ENCODE peak calls at places on chromosomes 5 and 9, in five cellular contexts. One of them, this sample, is unnamed.
A peak's percentile ranks its signal among the peaks of the same experiment; 100 is the strongest.

GRCh38 chr5:1374680-1375055 is 29.8 kb upstream of the CLPTM1L start:
- DNase-seq in NCI-H1105: no peak
- DNase-seq in iPS-NIHi11: no peak
- DNase-seq in fibroblast of the conjunctiva: no peak
- DNase-seq in cardiac muscle cell: no peak
- DNase-seq in this sample: no peak

GRCh38 chr5:33928283-33928682 is 7.9 kb upstream of the RXFP3 start:
- DNase-seq in fibroblast of the conjunctiva: no peak
- DNase-seq in NCI-H1105: no peak
- DNase-seq in cardiac muscle cell: no peak
- DNase-seq in iPS-NIHi11: no peak
- DNase-seq in this sample: no peak

GRCh38 chr9:108478431-108478837 is 377.4 kb downstream of the ACTL7B start:
- DNase-seq in iPS-NIHi11: no peak
- DNase-seq in NCI-H1105: no peak
- DNase-seq in cardiac muscle cell: no peak
- DNase-seq in fibroblast of the conjunctiva: peak; percentile 60
- DNase-seq in this sample: peak; percentile 34

GRCh38 chr9:78574354-78575036 is 277.6 kb downstream of the PSAT1 start:
- DNase-seq in iPS-NIHi11: no peak
- DNase-seq in NCI-H1105: no peak
- DNase-seq in fibroblast of the conjunctiva: no peak
- DNase-seq in cardiac muscle cell: no peak
- DNase-seq in this sample: no peak

GRCh38 chr9:76887951-76888350 is 18.0 kb downstream of the PRUNE2 start:
- DNase-seq in fibroblast of the conjunctiva: no peak
- DNase-seq in iPS-NIHi11: peak; percentile 35
- DNase-seq in cardiac muscle cell: no peak
- DNase-seq in NCI-H1105: no peak
- DNase-seq in this sample: no peak

GRCh38 chr9:94922098-94922607 is 195.7 kb downstream of the AOPEP start:
- DNase-seq in NCI-H1105: peak; percentile 30
- DNase-seq in cardiac muscle cell: no peak
- DNase-seq in fibroblast of the conjunctiva: peak; percentile 86
- DNase-seq in iPS-NIHi11: no peak
- DNase-seq in this sample: no peak

GRCh38 chr9:131439224-131439623 is 45.3 kb downstream of the PRRC2B start:
- DNase-seq in iPS-NIHi11: no peak
- DNase-seq in NCI-H1105: no peak
- DNase-seq in cardiac muscle cell: no peak
- DNase-seq in fibroblast of the conjunctiva: no peak
- DNase-seq in this sample: no peak

GRCh38 chr5:17713301-17713700 is 79.0 kb downstream of the TAF11L14 start:
- DNase-seq in cardiac muscle cell: no peak
- DNase-seq in NCI-H1105: no peak
- DNase-seq in iPS-NIHi11: no peak
- DNase-seq in fibroblast of the conjunctiva: no peak
- DNase-seq in this sample: no peak

GRCh38 chr5:1103093-1103492 is 8.8 kb downstream of the SLC12A7 start:
- DNase-seq in iPS-NIHi11: no peak
- DNase-seq in fibroblast of the conjunctiva: no peak
- DNase-seq in NCI-H1105: no peak
- DNase-seq in cardiac muscle cell: no peak
- DNase-seq in this sample: peak; percentile 54

GRCh38 chr5:132839426-132840301 is 9.2 kb upstream of the SHROOM1 start:
- DNase-seq in NCI-H1105: no peak
- DNase-seq in cardiac muscle cell: no peak
- DNase-seq in fibroblast of the conjunctiva: no peak
- DNase-seq in iPS-NIHi11: no peak
- DNase-seq in this sample: no peak

GRCh38 chr5:150516011-150516410 is 8.1 kb downstream of the NDST1 start:
- DNase-seq in fibroblast of the conjunctiva: no peak
- DNase-seq in NCI-H1105: no peak
- DNase-seq in cardiac muscle cell: peak; percentile 94
- DNase-seq in iPS-NIHi11: no peak
- DNase-seq in this sample: peak; percentile 90

GRCh38 chr5:16626696-16627264 is 10.0 kb upstream of the RETREG1 start:
- DNase-seq in fibroblast of the conjunctiva: no peak
- DNase-seq in NCI-H1105: no peak
- DNase-seq in cardiac muscle cell: no peak
- DNase-seq in iPS-NIHi11: no peak
- DNase-seq in this sample: no peak

GRCh38 chr5:111337688-111338087 is 113.5 kb downstream of the CAMK4 start:
- DNase-seq in fibroblast of the conjunctiva: no peak
- DNase-seq in iPS-NIHi11: no peak
- DNase-seq in NCI-H1105: no peak
- DNase-seq in cardiac muscle cell: no peak
- DNase-seq in this sample: no peak

GRCh38 chr9:12916037-12916436 is 141.2 kb downstream of the LURAP1L start:
- DNase-seq in cardiac muscle cell: peak; percentile 66
- DNase-seq in NCI-H1105: no peak
- DNase-seq in iPS-NIHi11: peak; percentile 24
- DNase-seq in fibroblast of the conjunctiva: no peak
- DNase-seq in this sample: no peak

GRCh38 chr9:34884732-34885131 is 73.4 kb upstream of the PHF24 start:
- DNase-seq in NCI-H1105: no peak
- DNase-seq in iPS-NIHi11: no peak
- DNase-seq in cardiac muscle cell: no peak
- DNase-seq in fibroblast of the conjunctiva: no peak
- DNase-seq in this sample: no peak

GRCh38 chr5:126987271-126987899 is 43.0 kb downstream of the MARCHF3 start:
- DNase-seq in iPS-NIHi11: no peak
- DNase-seq in cardiac muscle cell: no peak
- DNase-seq in fibroblast of the conjunctiva: no peak
- DNase-seq in NCI-H1105: no peak
- DNase-seq in this sample: no peak

GRCh38 chr5:143494162-143494561 is 90.7 kb upstream of the NR3C1 start:
- DNase-seq in iPS-NIHi11: no peak
- DNase-seq in fibroblast of the conjunctiva: peak; percentile 75
- DNase-seq in cardiac muscle cell: no peak
- DNase-seq in NCI-H1105: no peak
- DNase-seq in this sample: no peak

This sample was measured in BE2C.